ENCODE peak calls at places on chromosomes 12 and 14, in seven cellular contexts. M is SK-N-SH, B is K562, Y is H1, S is HepG2, K is GM12878, W is HCT116. T is an unnamed sample.

GRCh38 chr14:88879016-88879415 is 54.6 kb downstream of the TTC8 start:
- DNase-seq in S (no peak), Y (no peak), M (no peak), K (no peak), W (no peak), B (no peak), T (no peak)

GRCh38 chr14:75446447-75446846 is 18.6 kb downstream of the JDP2 start:
- DNase-seq in S (no peak), K (no peak), W (no peak), M (no peak), Y (no peak), B (no peak), T (no peak)

GRCh38 chr14:94889520-94890312 is 119.8 kb upstream of the GSC start:
- DNase-seq in B (no peak), M (no peak), W (no peak), Y (no peak), S (no peak), K (no peak), T (no peak)

GRCh38 chr12:57569858-57570257 is 20.0 kb downstream of the KIF5A start:
- DNase-seq in K (no peak), S (no peak), W (no peak), Y (no peak), B (no peak), M (no peak), T (no peak)

GRCh38 chr14:94346841-94347240 is 23.7 kb upstream of the SERPINA6 start:
- DNase-seq in K (no peak), Y (no peak), W (no peak), S (no peak), M (no peak), B (no peak), T (no peak)

GRCh38 chr12:76035045-76035444 is 3.5 kb upstream of the PHLDA1 start:
- DNase-seq in Y (no peak), B (no peak), W (no peak), M (no peak), S (no peak), K (no peak), T (no peak)

GRCh38 chr14:32468955-32469354 is 139.9 kb downstream of the AKAP6 start:
- DNase-seq in W (no peak), M (no peak), S (peak), K (no peak), Y (no peak), B (no peak), T (no peak)

GRCh38 chr12:69196302-69197288 is 42.8 kb upstream of the CPSF6 start:
- DNase-seq in S (peak), Y (no peak), M (no peak), B (peak), W (no peak), K (no peak), T (no peak)

GRCh38 chr14:33742166-33742565 is 208.7 kb downstream of the EGLN3 start:
- DNase-seq in M (no peak), Y (no peak), W (no peak), S (no peak), B (no peak), K (no peak), T (no peak)

GRCh38 chr12:56720696-56721615 is 4.1 kb downstream of the NACA start:
- DNase-seq in M (no peak), Y (no peak), S (no peak), K (no peak), W (no peak), B (peak), T (no peak)

GRCh38 chr12:118649765-118650585 is 273.6 kb downstream of the SUDS3 start:
- DNase-seq in W (no peak), B (no peak), Y (no peak), S (no peak), K (no peak), M (no peak), T (no peak)

GRCh38 chr12:118650586-118650960 is 274.2 kb downstream of the SUDS3 start:
- DNase-seq in S (no peak), K (no peak), W (no peak), Y (no peak), M (no peak), B (peak), T (peak)

GRCh38 chr12:118651487-118651886 is 275.1 kb downstream of the SUDS3 start:
- DNase-seq in W (no peak), K (no peak), Y (no peak), B (no peak), M (no peak), S (no peak), T (no peak)

DNA sequence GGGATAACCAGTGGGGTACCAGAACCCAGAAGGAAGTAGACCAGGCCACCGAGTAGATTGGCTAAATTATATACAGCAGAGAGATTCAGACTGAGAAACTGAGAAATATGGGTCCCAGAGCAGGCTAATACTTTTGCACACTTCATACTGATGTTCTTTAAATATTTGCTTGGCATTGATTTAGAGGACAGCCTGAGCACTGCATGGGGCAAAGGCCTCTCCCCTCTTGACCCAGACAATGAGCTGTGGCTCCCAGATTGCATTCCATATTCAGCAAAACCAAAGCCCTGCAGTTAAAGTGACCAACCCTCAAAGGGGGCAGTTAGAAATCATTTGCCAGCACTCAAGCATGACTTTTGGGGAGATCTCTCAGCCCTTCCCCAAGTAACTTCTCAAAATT is 279.2 kb downstream of the SUDS3 start:
- DNase-seq in M (no peak), B (no peak), W (no peak), K (no peak), Y (no peak), S (no peak), T (no peak)
- TF ChIP-seq JUND in M (no peak), B (no peak), W (no peak), K (no peak), Y (no peak), S (no peak), T (no peak)

GRCh38 chr12:91225316-91225715 is 42.7 kb upstream of the DCN start:
- DNase-seq in B (no peak), K (no peak), S (no peak), W (no peak), M (no peak), Y (no peak), T (no peak)

GRCh38 chr12:91224411-91224810 is 41.8 kb upstream of the DCN start:
- DNase-seq in B (no peak), Y (no peak), W (no peak), M (no peak), S (no peak), K (no peak), T (no peak)

GRCh38 chr12:91222746-91223145 is 40.1 kb upstream of the DCN start:
- DNase-seq in B (no peak), Y (no peak), M (no peak), S (no peak), W (no peak), K (no peak), T (no peak)

DNA sequence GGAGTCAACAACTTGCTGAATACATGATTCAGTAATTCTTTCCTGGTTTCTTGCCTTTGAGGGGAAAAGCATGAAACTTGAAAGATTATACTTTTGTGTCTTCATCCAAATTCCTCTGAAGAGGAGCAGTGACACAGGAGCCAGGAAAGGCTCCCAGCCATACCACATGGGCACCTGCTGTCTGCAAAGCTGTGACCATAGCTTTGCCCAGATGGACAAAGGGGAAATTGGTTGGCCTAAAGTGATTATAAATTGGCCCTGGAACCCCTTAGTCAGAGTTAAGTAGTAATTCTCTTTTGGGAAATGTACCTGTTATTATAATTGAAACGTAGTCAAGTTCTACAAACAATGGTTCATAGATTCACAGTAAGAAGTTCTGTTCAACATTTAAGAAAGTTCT is 44.3 kb upstream of the DCN start:
- DNase-seq in M (no peak), K (no peak), S (no peak), W (no peak), Y (no peak), B (no peak), T (no peak)
- TF ChIP-seq JUND in M (no peak), K (no peak), S (no peak), W (no peak), Y (no peak), B (no peak), T (no peak)

GRCh38 chr14:70782361-70782760 is 27.0 kb downstream of the MAP3K9 start:
- DNase-seq in B (no peak), Y (no peak), M (no peak), W (no peak), K (no peak), S (no peak), T (no peak)

GRCh38 chr14:70776197-70776596 is 33.1 kb downstream of the MAP3K9 start:
- DNase-seq in M (no peak), S (no peak), Y (no peak), B (no peak), K (peak), W (no peak), T (no peak)

GRCh38 chr14:70779667-70780066 is 29.6 kb downstream of the MAP3K9 start:
- DNase-seq in Y (no peak), W (no peak), B (no peak), K (no peak), M (no peak), S (no peak), T (no peak)

GRCh38 chr14:70784886-70785285 is 24.4 kb downstream of the MAP3K9 start:
- DNase-seq in Y (no peak), W (no peak), S (no peak), B (no peak), K (no peak), M (no peak), T (no peak)

GRCh38 chr14:70780396-70781075 is 28.8 kb downstream of the MAP3K9 start:
- DNase-seq in S (no peak), M (no peak), Y (no peak), K (peak), W (no peak), B (no peak), T (no peak)
- TF ChIP-seq JUND in S (no peak), M (no peak), Y (no peak), K (no peak), W (no peak), B (no peak), T (no peak)

GRCh38 chr12:2161478-2161877 is 108.7 kb downstream of the CACNA1C start:
- DNase-seq in S (no peak), M (no peak), K (no peak), W (no peak), Y (no peak), B (no peak), T (peak)
- TF ChIP-seq JUND in S (no peak), M (no peak), K (no peak), W (no peak), Y (no peak), B (no peak), T (no peak)

DNA sequence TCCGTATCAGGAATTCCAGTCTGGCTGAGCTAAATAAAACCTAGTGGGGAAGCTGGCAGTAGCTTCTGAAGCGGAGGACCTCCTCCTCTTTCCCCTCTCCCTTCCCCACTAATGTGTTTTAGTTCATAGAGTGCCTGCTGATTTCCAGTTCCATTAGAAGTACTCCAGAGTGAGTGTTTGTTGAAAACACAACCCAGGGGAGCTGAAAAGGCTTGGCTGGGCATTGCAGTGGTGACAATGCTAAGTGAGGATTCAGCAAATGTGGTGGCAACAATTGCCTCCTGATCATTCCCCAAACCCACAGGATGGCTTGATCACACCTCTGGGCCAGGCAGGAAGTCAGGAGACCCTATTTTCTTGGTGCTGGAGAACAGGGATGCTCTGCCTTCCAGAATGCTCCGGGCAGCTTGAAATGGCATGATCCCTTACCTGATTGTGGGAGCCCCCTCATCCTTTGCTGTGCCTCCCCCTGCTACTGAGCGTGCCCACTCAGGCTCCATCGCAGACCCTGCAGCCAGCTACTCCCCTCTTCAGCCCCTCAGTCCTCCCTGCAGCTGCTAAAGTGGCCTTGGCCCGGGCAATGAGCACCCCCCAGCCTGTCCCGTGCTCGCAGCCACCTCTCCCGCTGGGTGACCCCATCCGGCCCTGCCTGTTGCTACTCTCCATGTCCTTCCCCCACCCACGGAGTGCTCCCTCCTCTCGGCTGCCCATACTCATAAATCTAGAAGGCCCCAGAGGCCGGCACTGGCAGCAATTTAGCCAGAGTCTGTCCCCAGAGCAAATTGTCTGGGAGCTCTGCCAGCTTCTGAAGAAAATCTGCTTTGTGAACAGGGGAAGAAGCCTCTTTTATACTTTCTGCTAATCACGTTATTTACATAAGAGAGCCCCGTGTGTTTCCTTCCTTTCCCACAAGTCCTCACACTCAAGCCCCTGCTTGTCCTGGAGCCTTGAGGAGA is 143.9 kb upstream of the FRMD6 start:
- DNase-seq in M (peak), Y (no peak), S (no peak), B (no peak), K (no peak), W (no peak), T (no peak)
- TF ChIP-seq JUND in M (peak), Y (no peak), S (no peak), B (no peak), K (no peak), W (no peak), T (no peak)

GRCh38 chr14:80055912-80056801 is 155.1 kb downstream of the DIO2 start:
- DNase-seq in W (no peak), S (peak), B (no peak), K (no peak), Y (peak), M (peak), T (peak)
- TF ChIP-seq JUND in W (no peak), S (no peak), B (no peak), K (no peak), Y (no peak), M (no peak), T (no peak)

T was measured in T47D.